ENCODE peak calls at places on chromosomes 4 and X, in seven cellular contexts. One of them, this sample, is unnamed.

GRCh38 chrX:115559672-115560071 is 1.3 kb upstream of the PLS3 start:
- DNase-seq in heart left ventricle: no peak
- DNase-seq in K562: no peak
- DNase-seq in IMR-90: no peak
- DNase-seq in vagina: no peak
- DNase-seq in transverse colon: no peak
- DNase-seq in ovary: no peak
- DNase-seq in this sample: no peak

GRCh38 chr4:47862297-47862696 is 24.4 kb upstream of the CORIN start:
- DNase-seq in vagina: no peak
- DNase-seq in transverse colon: no peak
- DNase-seq in IMR-90: peak; percentile 77
- DNase-seq in K562: no peak
- DNase-seq in heart left ventricle: no peak
- DNase-seq in ovary: no peak
- DNase-seq in this sample: no peak

GRCh38 chr4:140094701-140095420 is 59.1 kb downstream of the MAML3 start:
- DNase-seq in heart left ventricle: peak; percentile 63
- DNase-seq in IMR-90: peak; percentile 73
- DNase-seq in ovary: no peak
- DNase-seq in transverse colon: peak; percentile 61
- DNase-seq in vagina: no peak
- DNase-seq in K562: no peak
- DNase-seq in this sample: peak; percentile 63

GRCh38 chrX:10636337-10636736 is 16.0 kb upstream of the MID1 start:
- DNase-seq in transverse colon: peak; percentile 28
- DNase-seq in ovary: peak; percentile 51
- DNase-seq in K562: peak; percentile 7
- DNase-seq in IMR-90: peak; percentile 68
- DNase-seq in vagina: no peak
- DNase-seq in heart left ventricle: peak; percentile 15
- DNase-seq in this sample: peak; percentile 22

GRCh38 chrX:118807151-118808017 is 16.2 kb upstream of the ZCCHC12 start:
- DNase-seq in ovary: peak; percentile 55
- DNase-seq in vagina: no peak
- DNase-seq in K562: peak; percentile 35
- DNase-seq in heart left ventricle: peak; percentile 12
- DNase-seq in transverse colon: peak; percentile 47
- DNase-seq in IMR-90: peak; percentile 52
- DNase-seq in this sample: no peak

GRCh38 chr4:119314356-119314755 is 7.6 kb downstream of the FABP2 start:
- DNase-seq in heart left ventricle: no peak
- DNase-seq in IMR-90: peak; percentile 59
- DNase-seq in K562: no peak
- DNase-seq in vagina: no peak
- DNase-seq in transverse colon: peak; percentile 24
- DNase-seq in ovary: no peak
- DNase-seq in this sample: no peak

GRCh38 chrX:150572206-150572605 is 3.8 kb downstream of the MTM1 start:
- DNase-seq in vagina: no peak
- DNase-seq in K562: no peak
- DNase-seq in IMR-90: no peak
- DNase-seq in transverse colon: no peak
- DNase-seq in ovary: no peak
- DNase-seq in heart left ventricle: no peak
- DNase-seq in this sample: no peak

GRCh38 chr4:154559141-154559841 is 3.5 kb upstream of the FGB start:
- DNase-seq in IMR-90: peak; percentile 65
- DNase-seq in heart left ventricle: no peak
- DNase-seq in vagina: no peak
- DNase-seq in transverse colon: no peak
- DNase-seq in K562: peak; percentile 48
- DNase-seq in ovary: no peak
- DNase-seq in this sample: no peak

GRCh38 chrX:16114640-16115039 is 8.7 kb upstream of the GRPR start:
- DNase-seq in IMR-90: peak; percentile 83
- DNase-seq in ovary: no peak
- DNase-seq in heart left ventricle: no peak
- DNase-seq in vagina: no peak
- DNase-seq in transverse colon: no peak
- DNase-seq in K562: no peak
- DNase-seq in this sample: no peak

GRCh38 chrX:68842351-68842750 is 13.5 kb downstream of the EFNB1 start:
- DNase-seq in IMR-90: no peak
- DNase-seq in K562: no peak
- DNase-seq in heart left ventricle: no peak
- DNase-seq in ovary: no peak
- DNase-seq in vagina: no peak
- DNase-seq in transverse colon: peak; percentile 69
- DNase-seq in this sample: no peak

GRCh38 chr4:85475631-85476233 is 782 bp downstream of the ARHGAP24 start:
- DNase-seq in ovary: peak; percentile 42
- DNase-seq in vagina: no peak
- DNase-seq in IMR-90: no peak
- DNase-seq in transverse colon: no peak
- DNase-seq in K562: no peak
- DNase-seq in heart left ventricle: peak; percentile 18
- DNase-seq in this sample: no peak

GRCh38 chr4:79663157-79663556 is 255.1 kb upstream of the GK2 start:
- DNase-seq in heart left ventricle: no peak
- DNase-seq in ovary: no peak
- DNase-seq in vagina: no peak
- DNase-seq in transverse colon: no peak
- DNase-seq in IMR-90: no peak
- DNase-seq in K562: no peak
- DNase-seq in this sample: no peak

GRCh38 chr4:79661196-79661595 is 253.2 kb upstream of the GK2 start:
- DNase-seq in transverse colon: no peak
- DNase-seq in ovary: no peak
- DNase-seq in vagina: no peak
- DNase-seq in IMR-90: no peak
- DNase-seq in heart left ventricle: no peak
- DNase-seq in K562: no peak
- DNase-seq in this sample: no peak

GRCh38 chr4:79662651-79663050 is 254.6 kb upstream of the GK2 start:
- DNase-seq in ovary: no peak
- DNase-seq in heart left ventricle: no peak
- DNase-seq in transverse colon: no peak
- DNase-seq in vagina: no peak
- DNase-seq in IMR-90: no peak
- DNase-seq in K562: no peak
- DNase-seq in this sample: no peak

GRCh38 chr4:79663865-79664264 is 255.8 kb upstream of the GK2 start:
- DNase-seq in transverse colon: no peak
- DNase-seq in heart left ventricle: no peak
- DNase-seq in vagina: no peak
- DNase-seq in ovary: no peak
- DNase-seq in K562: no peak
- DNase-seq in IMR-90: no peak
- DNase-seq in this sample: no peak

GRCh38 chr4:79666875-79667274 is 258.8 kb upstream of the GK2 start:
- DNase-seq in IMR-90: no peak
- DNase-seq in vagina: no peak
- DNase-seq in K562: no peak
- DNase-seq in transverse colon: no peak
- DNase-seq in heart left ventricle: no peak
- DNase-seq in ovary: no peak
- DNase-seq in this sample: no peak
- TF ChIP-seq POLR2A in IMR-90: no peak
- TF ChIP-seq POLR2A in vagina: no peak
- TF ChIP-seq POLR2A in K562: no peak
- TF ChIP-seq POLR2A in transverse colon: no peak
- TF ChIP-seq POLR2A in heart left ventricle: no peak
- TF ChIP-seq POLR2A in ovary: no peak
- TF ChIP-seq POLR2A in this sample: no peak

GRCh38 chr4:86993909-86994672 is 59.3 kb downstream of the AFF1 start:
- DNase-seq in heart left ventricle: no peak
- DNase-seq in K562: no peak
- DNase-seq in IMR-90: no peak
- DNase-seq in vagina: no peak
- DNase-seq in transverse colon: no peak
- DNase-seq in ovary: no peak
- DNase-seq in this sample: no peak
- H3K4me3 ChIP-seq in heart left ventricle: no peak overlapping the region
- H3K4me3 ChIP-seq in K562: no peak overlapping the region
- H3K4me3 ChIP-seq in IMR-90: no peak overlapping the region
- H3K4me3 ChIP-seq in vagina: no peak overlapping the region
- H3K4me3 ChIP-seq in transverse colon: no peak overlapping the region
- H3K4me3 ChIP-seq in ovary: no peak overlapping the region
- H3K4me3 ChIP-seq in this sample: no peak overlapping the region

GRCh38 chr4:108172780-108173598 is 4.3 kb upstream of the LEF1 start:
- DNase-seq in ovary: peak; percentile 23
- DNase-seq in IMR-90: no peak
- DNase-seq in transverse colon: peak; percentile 50
- DNase-seq in heart left ventricle: peak; percentile 38
- DNase-seq in K562: peak; percentile 85
- DNase-seq in vagina: no peak
- DNase-seq in this sample: no peak
- TF ChIP-seq POLR2A in ovary: no peak
- TF ChIP-seq POLR2A in IMR-90: no peak
- TF ChIP-seq POLR2A in transverse colon: no peak
- TF ChIP-seq POLR2A in heart left ventricle: no peak
- TF ChIP-seq POLR2A in K562: peak; percentile 74
- TF ChIP-seq POLR2A in vagina: no peak
- TF ChIP-seq POLR2A in this sample: no peak

GRCh38 chr4:102217775-102218174 is 127.5 kb downstream of the SLC39A8 start:
- DNase-seq in IMR-90: no peak
- DNase-seq in transverse colon: no peak
- DNase-seq in K562: no peak
- DNase-seq in heart left ventricle: no peak
- DNase-seq in vagina: no peak
- DNase-seq in ovary: no peak
- DNase-seq in this sample: no peak

GRCh38 chr4:102223461-102223860 is 121.8 kb downstream of the SLC39A8 start:
- DNase-seq in K562: no peak
- DNase-seq in IMR-90: no peak
- DNase-seq in heart left ventricle: no peak
- DNase-seq in vagina: no peak
- DNase-seq in transverse colon: no peak
- DNase-seq in ovary: no peak
- DNase-seq in this sample: no peak

GRCh38 chr4:102222838-102223237 is 122.4 kb downstream of the SLC39A8 start:
- DNase-seq in K562: no peak
- DNase-seq in transverse colon: no peak
- DNase-seq in heart left ventricle: no peak
- DNase-seq in vagina: no peak
- DNase-seq in IMR-90: no peak
- DNase-seq in ovary: no peak
- DNase-seq in this sample: no peak

GRCh38 chr4:102217345-102217744 is 127.9 kb downstream of the SLC39A8 start:
- DNase-seq in IMR-90: no peak
- DNase-seq in transverse colon: no peak
- DNase-seq in heart left ventricle: no peak
- DNase-seq in ovary: no peak
- DNase-seq in vagina: no peak
- DNase-seq in K562: no peak
- DNase-seq in this sample: no peak

DNA sequence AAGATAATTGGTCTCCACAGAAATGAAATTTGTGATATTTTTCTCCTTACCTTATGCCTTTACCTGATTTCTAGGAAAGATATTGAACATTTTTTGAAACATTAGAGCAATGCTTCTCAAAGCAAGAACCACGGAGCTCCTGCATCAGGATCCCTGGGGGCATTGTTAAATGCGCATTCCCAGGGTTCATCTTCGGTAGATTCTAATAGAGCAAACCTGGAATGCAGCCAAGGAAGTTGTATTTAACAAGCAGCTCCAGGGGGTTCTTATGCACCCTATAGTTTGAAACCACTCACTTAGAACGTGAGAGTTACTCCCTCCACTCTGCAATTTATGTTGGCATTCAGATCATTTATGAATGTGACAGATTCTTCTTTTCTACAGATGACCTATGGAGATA is 126.1 kb downstream of the SLC39A8 start:
- DNase-seq in vagina: no peak
- DNase-seq in K562: no peak
- DNase-seq in transverse colon: no peak
- DNase-seq in IMR-90: no peak
- DNase-seq in heart left ventricle: no peak
- DNase-seq in ovary: no peak
- DNase-seq in this sample: no peak
- H3K4me3 ChIP-seq in vagina: no peak overlapping the region
- H3K4me3 ChIP-seq in K562: no peak overlapping the region
- H3K4me3 ChIP-seq in transverse colon: no peak overlapping the region
- H3K4me3 ChIP-seq in IMR-90: no peak overlapping the region
- H3K4me3 ChIP-seq in heart left ventricle: no peak overlapping the region
- H3K4me3 ChIP-seq in ovary: no peak overlapping the region
- H3K4me3 ChIP-seq in this sample: no peak overlapping the region

GRCh38 chr4:75698162-75698962 is 25.2 kb upstream of the G3BP2 start:
- DNase-seq in transverse colon: no peak
- DNase-seq in heart left ventricle: no peak
- DNase-seq in ovary: no peak
- DNase-seq in vagina: no peak
- DNase-seq in K562: no peak
- DNase-seq in IMR-90: no peak
- DNase-seq in this sample: peak; percentile 50

GRCh38 chr4:75705198-75705712 is 19.1 kb upstream of the USO1 start:
- DNase-seq in K562: no peak
- DNase-seq in transverse colon: no peak
- DNase-seq in heart left ventricle: no peak
- DNase-seq in ovary: no peak
- DNase-seq in vagina: peak; percentile 42
- DNase-seq in IMR-90: no peak
- DNase-seq in this sample: peak; percentile 31

GRCh38 chr4:75698963-75699228 is 25.5 kb upstream of the USO1 start:
- DNase-seq in transverse colon: no peak
- DNase-seq in ovary: no peak
- DNase-seq in IMR-90: no peak
- DNase-seq in vagina: no peak
- DNase-seq in heart left ventricle: no peak
- DNase-seq in K562: no peak
- DNase-seq in this sample: no peak

GRCh38 chr4:75699299-75699698 is 25.1 kb upstream of the USO1 start:
- DNase-seq in vagina: no peak
- DNase-seq in heart left ventricle: no peak
- DNase-seq in K562: no peak
- DNase-seq in ovary: no peak
- DNase-seq in transverse colon: no peak
- DNase-seq in IMR-90: no peak
- DNase-seq in this sample: no peak

GRCh38 chr4:75702919-75703411 is 21.4 kb upstream of the USO1 start:
- DNase-seq in IMR-90: no peak
- DNase-seq in vagina: no peak
- DNase-seq in K562: no peak
- DNase-seq in ovary: no peak
- DNase-seq in transverse colon: peak; percentile 28
- DNase-seq in heart left ventricle: no peak
- DNase-seq in this sample: peak; percentile 28
- TF ChIP-seq POLR2A in IMR-90: no peak
- TF ChIP-seq POLR2A in vagina: no peak
- TF ChIP-seq POLR2A in K562: no peak
- TF ChIP-seq POLR2A in ovary: no peak
- TF ChIP-seq POLR2A in transverse colon: no peak
- TF ChIP-seq POLR2A in heart left ventricle: no peak
- TF ChIP-seq POLR2A in this sample: no peak

DNA sequence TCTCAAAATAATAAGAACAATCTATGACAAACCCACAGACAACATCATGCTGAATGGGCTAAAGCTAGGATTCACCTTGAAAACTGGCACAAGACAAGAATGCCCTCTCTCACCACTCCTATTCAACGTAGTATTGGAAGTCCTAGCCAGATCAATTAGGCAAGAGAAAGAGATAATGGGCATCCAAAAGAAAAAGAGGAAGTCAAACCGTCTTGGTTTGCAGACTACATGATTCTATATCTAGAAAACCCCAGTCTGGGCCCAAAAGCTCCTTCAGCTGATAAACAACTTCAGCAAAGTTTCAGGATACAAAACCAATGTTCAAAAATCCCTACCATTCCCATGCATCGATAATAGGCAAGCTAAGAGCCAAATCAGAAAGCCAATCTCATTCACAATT is 59.0 kb downstream of the CHM start:
- DNase-seq in K562: no peak
- DNase-seq in vagina: no peak
- DNase-seq in heart left ventricle: no peak
- DNase-seq in ovary: no peak
- DNase-seq in transverse colon: no peak
- DNase-seq in IMR-90: no peak
- DNase-seq in this sample: no peak
- H3K4me3 ChIP-seq in K562: no peak overlapping the region
- H3K4me3 ChIP-seq in vagina: no peak overlapping the region
- H3K4me3 ChIP-seq in heart left ventricle: no peak overlapping the region
- H3K4me3 ChIP-seq in ovary: no peak overlapping the region
- H3K4me3 ChIP-seq in transverse colon: no peak overlapping the region
- H3K4me3 ChIP-seq in IMR-90: no peak overlapping the region
- H3K4me3 ChIP-seq in this sample: no peak overlapping the region

This sample was measured in lower leg skin.